ENCODE peak calls at places on chromosomes 1 and 21, in four cellular contexts. A is A549, D is GM12878, X is upper lobe of left lung. U is an unnamed sample. For H3K4me1, the result is how much of the 10 kb centered on the place peaks cover.

GRCh38 chr1:95742591-95743089 is 508.6 kb downstream of the RWDD3 start:
- ATAC-seq in A (no peak), D (peak), X (peak), U (no peak)

GRCh38 chr1:167718926-167719691 is 2.7 kb upstream of the MPZL1 start:
- ATAC-seq in A (no peak), D (no peak), X (no peak), U (no peak)

GRCh38 chr1:17630048-17630830 is 90.7 kb downstream of the ARHGEF10L start:
- ATAC-seq in A (no peak), D (peak), X (peak), U (peak)

GRCh38 chr1:94036721-94037120 is 84.2 kb downstream of the ABCA4 start:
- ATAC-seq in A (no peak), D (no peak), X (no peak), U (peak)

GRCh38 chr1:29786791-29787732 is 550.7 kb downstream of the PTPRU start:
- ATAC-seq in A (no peak), D (no peak), X (no peak), U (no peak)

GRCh38 chr1:232110281-232111090 is 483.9 kb downstream of the DISC1 start:
- ATAC-seq in A (no peak), D (no peak), X (no peak), U (no peak)

GRCh38 chr1:2127181-2128145 is 67.1 kb downstream of the FAAP20 start:
- ATAC-seq in A (no peak), D (no peak), X (peak), U (peak)

GRCh38 chr21:45302082-45303061 is 14.7 kb upstream of the POFUT2 start:
- ATAC-seq in A (no peak), D (no peak), X (peak), U (peak)

GRCh38 chr1:155139895-155140629 is at the start of gene DPM3:
- ATAC-seq in A (peak), D (peak), X (peak), U (peak)

GRCh38 chr1:12057382-12057781 is 5.7 kb upstream of the TNFRSF8 start:
- ATAC-seq in A (no peak), D (peak), X (no peak), U (no peak)

GRCh38 chr1:218547901-218548730 is 203.0 kb downstream of the TGFB2 start:
- ATAC-seq in A (no peak), D (no peak), X (no peak), U (no peak)

GRCh38 chr1:103529746-103530145 is 4.2 kb downstream of the RNPC3 start:
- ATAC-seq in A (no peak), D (no peak), X (no peak), U (no peak)

GRCh38 chr21:31772674-31773555 is 41.0 kb upstream of the SCAF4 start:
- ATAC-seq in A (no peak), D (peak), X (peak), U (no peak)

GRCh38 chr1:214808845-214809460 is 206.0 kb downstream of the CENPF start:
- ATAC-seq in A (peak), D (peak), X (no peak), U (no peak)

GRCh38 chr1:33460947-33461629 is 11.4 kb upstream of the ZSCAN20 start:
- ATAC-seq in A (no peak), D (peak), X (peak), U (peak)

GRCh38 chr1:179208681-179209477 is 20.6 kb downstream of the ABL2 start:
- ATAC-seq in A (no peak), D (no peak), X (no peak), U (no peak)

GRCh38 chr1:82246050-82246449 is 445.3 kb downstream of the ADGRL2 start:
- ATAC-seq in A (no peak), D (peak), X (no peak), U (no peak)

GRCh38 chr1:53266038-53266437 is 27.7 kb upstream of the MAGOH start:
- ATAC-seq in A (peak), D (peak), X (no peak), U (no peak)

GRCh38 chr1:246788895-246789338 is 64.7 kb downstream of the SCCPDH start:
- ATAC-seq in A (no peak), D (peak), X (peak), U (peak)

GRCh38 chr21:15363921-15364320 is 299.1 kb upstream of the NRIP1 start:
- ATAC-seq in A (no peak), D (no peak), X (no peak), U (no peak)

GRCh38 chr1:221035680-221036153 is 156.5 kb downstream of the HLX start:
- ATAC-seq in A (peak), D (no peak), X (no peak), U (no peak)

GRCh38 chr1:224509881-224510280 is 75.3 kb upstream of the WDR26 start:
- ATAC-seq in A (no peak), D (no peak), X (no peak), U (no peak)

GRCh38 chr1:219670426-219671149 is 57.7 kb upstream of the ZC3H11B start:
- ATAC-seq in A (no peak), D (no peak), X (peak), U (no peak)

GRCh38 chr1:153515504-153516394 is 20.0 kb downstream of the S100A6 start:
- ATAC-seq in A (peak), D (no peak), X (peak), U (peak)

GRCh38 chr1:1779691-1780597 is 1.7 kb upstream of the NADK start:
- ATAC-seq in A (no peak), D (peak), X (peak), U (peak)

GRCh38 chr1:170807432-170807831 is 127.9 kb upstream of the MROH9 start:
- ATAC-seq in A (no peak), D (no peak), X (no peak), U (no peak)

GRCh38 chr1:85867189-85867588 is 159.0 kb upstream of the ZNHIT6 start:
- ATAC-seq in A (no peak), D (no peak), X (no peak), U (no peak)

GRCh38 chr1:203284411-203285208 is 20.7 kb upstream of the BTG2 start:
- ATAC-seq in A (no peak), D (no peak), X (no peak), U (no peak)
- H3K4me1 ChIP-seq in A (under half), D (half or more), X (under half), U (under half)

GRCh38 chr1:210570116-210570515 is 241.4 kb downstream of the HHAT start:
- ATAC-seq in A (no peak), D (no peak), X (peak), U (no peak)
- TF ChIP-seq EP300 in A (no peak), D (no peak), X (no peak), U (no peak)

DNA sequence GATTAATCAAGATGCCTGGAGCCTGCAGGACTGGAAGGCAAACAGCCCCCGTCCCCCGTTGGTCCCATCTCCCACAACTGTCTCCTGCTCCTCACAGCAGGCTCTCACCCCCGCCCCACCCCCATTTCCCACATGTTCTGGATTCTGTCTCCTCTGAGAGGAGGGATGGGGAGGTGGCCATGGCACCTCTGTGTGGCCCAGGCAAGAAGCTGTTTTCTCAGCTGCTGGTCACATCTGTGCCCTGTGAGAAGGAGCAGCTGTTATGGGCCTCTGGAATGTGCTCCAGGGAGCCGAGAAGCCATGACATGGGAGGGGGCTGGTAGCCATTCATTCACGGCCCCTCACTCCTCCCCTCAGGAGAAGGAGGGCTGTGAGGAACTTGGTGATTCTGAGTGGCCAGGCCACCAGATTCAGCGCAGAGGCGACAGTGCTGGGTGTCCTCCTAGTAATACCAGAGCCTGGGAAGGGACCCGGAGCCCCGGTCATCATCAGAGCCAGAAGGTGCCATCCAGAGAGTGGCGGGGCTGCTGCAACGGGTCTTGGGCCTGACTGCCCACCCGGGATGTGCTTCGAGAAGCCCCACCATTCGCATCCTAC is 1.4 kb downstream of the NES start:
- ATAC-seq in A (peak), D (no peak), X (no peak), U (no peak)
- H3K4me3 ChIP-seq in A (no peak), D (no peak), X (peak), U (peak)

GRCh38 chr21:42737969-42738590 is 84.7 kb downstream of the PDE9A start:
- ATAC-seq in A (no peak), D (no peak), X (peak), U (peak)
- H3K4me1 ChIP-seq in A (under half), D (under half), X (half or more), U (under half)

DNA sequence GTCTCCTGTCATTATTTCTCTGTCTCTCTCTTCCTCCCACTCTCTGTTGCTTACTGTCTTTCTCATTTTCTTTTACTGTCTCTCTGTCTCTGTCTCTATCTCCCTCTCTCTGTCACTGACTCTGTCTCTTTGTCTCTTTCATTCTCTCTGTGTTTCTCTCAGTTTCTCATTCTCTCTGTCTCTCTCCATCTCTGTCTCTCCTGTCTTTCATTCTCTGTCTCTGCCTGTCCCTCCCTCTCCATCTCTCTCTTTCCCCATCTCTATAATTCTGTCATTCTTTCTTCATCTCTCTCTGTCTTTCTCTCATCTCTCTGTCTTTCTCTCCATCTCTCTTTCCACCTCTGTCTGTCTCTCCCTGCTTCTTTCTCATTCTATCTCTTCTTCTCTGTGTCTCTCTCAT is 23.8 kb downstream of the RNF187 start:
- ATAC-seq in A (no peak), D (no peak), X (no peak), U (no peak)
- TF ChIP-seq EP300 in A (no peak), D (no peak), X (no peak), U (no peak)

GRCh38 chr1:212415107-212415841 is 588 bp upstream of the PACC1 start:
- ATAC-seq in A (no peak), D (peak), X (no peak), U (no peak)
- H3K4me3 ChIP-seq in A (peak), D (peak), X (peak), U (peak)

GRCh38 chr1:240239309-240239708 is 147.6 kb downstream of the FMN2 start:
- ATAC-seq in A (no peak), D (no peak), X (no peak), U (no peak)
- H3K4me1 ChIP-seq in A (under half), D (under half), X (under half), U (under half)

GRCh38 chr1:151990058-151990855 is 3.4 kb downstream of the S100A10 start:
- ATAC-seq in A (no peak), D (no peak), X (no peak), U (no peak)

GRCh38 chr1:151986501-151987190 is 7.0 kb downstream of the S100A10 start:
- ATAC-seq in A (no peak), D (no peak), X (no peak), U (no peak)

GRCh38 chr1:151990856-151991198 is 2.8 kb downstream of the S100A10 start:
- ATAC-seq in A (no peak), D (no peak), X (no peak), U (no peak)

GRCh38 chr1:151989131-151989868 is 4.4 kb downstream of the S100A10 start:
- ATAC-seq in A (peak), D (no peak), X (peak), U (peak)

GRCh38 chr1:151988405-151988851 is 5.2 kb downstream of the S100A10 start:
- ATAC-seq in A (peak), D (no peak), X (peak), U (no peak)
- TF ChIP-seq EP300 in A (peak), D (no peak), X (no peak), U (no peak)

GRCh38 chr1:233326995-233327937 is at the start of gene MAP3K21:
- ATAC-seq in A (peak), D (peak), X (peak), U (peak)

GRCh38 chr1:233331676-233332519 is 4.4 kb downstream of the MAP3K21 start:
- ATAC-seq in A (no peak), D (no peak), X (no peak), U (no peak)

GRCh38 chr1:233327938-233328660 is 575 bp downstream of the MAP3K21 start:
- ATAC-seq in A (peak), D (peak), X (peak), U (peak)

GRCh38 chr1:233326319-233326994 is 1.1 kb upstream of the MAP3K21 start:
- ATAC-seq in A (no peak), D (no peak), X (no peak), U (no peak)

DNA sequence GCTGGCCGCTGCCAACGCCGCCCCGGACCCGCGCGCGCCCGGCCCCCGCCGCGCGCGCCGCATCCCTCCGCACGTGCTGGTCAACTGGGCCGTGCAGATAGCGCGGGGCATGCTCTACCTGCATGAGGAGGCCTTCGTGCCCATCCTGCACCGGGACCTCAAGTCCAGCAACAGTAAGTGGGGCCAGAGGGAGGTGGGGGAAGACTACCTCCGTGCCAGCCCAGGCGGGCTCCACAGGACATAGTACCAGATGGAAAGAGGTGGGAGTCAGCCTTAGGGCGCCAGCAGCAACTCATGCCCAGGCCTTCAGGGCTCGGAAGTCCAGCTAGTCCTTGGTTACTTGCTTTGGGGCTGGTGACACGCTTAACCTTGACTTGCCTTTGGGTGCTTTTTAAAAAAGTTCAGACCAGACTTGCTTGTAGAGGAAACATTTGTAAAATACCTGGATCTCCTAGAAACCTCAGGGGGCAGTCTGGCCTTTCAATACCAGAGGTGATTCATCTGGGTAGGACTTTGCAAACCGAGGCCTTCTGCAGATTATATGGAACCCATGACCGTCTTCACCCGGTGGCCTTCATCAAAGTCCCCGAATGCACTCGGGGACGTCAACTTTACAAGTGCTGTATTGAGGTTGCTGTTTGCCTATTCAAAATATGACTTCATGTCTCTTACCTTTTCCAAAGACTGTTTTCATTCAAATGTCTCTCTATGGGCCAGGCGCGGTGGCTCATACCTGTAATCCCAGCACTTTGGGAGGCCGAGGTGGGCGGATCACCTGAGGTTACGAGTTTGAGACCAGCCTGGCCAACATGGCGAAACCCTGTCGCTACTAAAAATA is 1.4 kb downstream of the MAP3K21 start:
- ATAC-seq in A (peak), D (no peak), X (no peak), U (no peak)
- H3K4me3 ChIP-seq in A (peak), D (peak), X (peak), U (no peak)